ENCODE peak calls at places on chromosome 1, in nine cellular contexts. C is lower lobe of right lung; K is GM23338; N is cardiac muscle cell; F is uterus; U is HCT116; I is foreskin fibroblast; M is effector memory CD4-positive, alpha-beta T cell; X is fibroblast of villous mesenchyme. J is an unnamed sample.

GRCh38 chr1:157505481-157506272 is 46.6 kb downstream of the FCRL5 start:
- DNase-seq in F (no peak), K (peak), U (peak), C (no peak), N (peak), M (no peak), I (peak), X (peak), J (peak)

GRCh38 chr1:218636548-218636947 is 291.4 kb downstream of the TGFB2 start:
- DNase-seq in K (no peak), X (peak), N (peak), F (no peak), I (no peak), C (no peak), M (no peak), U (no peak), J (no peak)

GRCh38 chr1:197469620-197470210 is 201.7 kb downstream of the CRB1 start:
- DNase-seq in N (peak), U (no peak), X (no peak), M (no peak), C (no peak), K (peak), F (no peak), I (no peak), J (no peak)

GRCh38 chr1:221832151-221832550 is 90.3 kb upstream of the DUSP10 start:
- DNase-seq in F (no peak), C (no peak), X (no peak), N (no peak), K (no peak), I (no peak), M (no peak), U (no peak), J (no peak)

GRCh38 chr1:116276532-116276931 is 96.5 kb upstream of the ATP1A1 start:
- DNase-seq in U (no peak), X (no peak), C (no peak), I (no peak), K (no peak), N (no peak), M (no peak), F (no peak), J (no peak)

GRCh38 chr1:158864595-158864994 is 33.4 kb downstream of the MNDA start:
- DNase-seq in X (no peak), I (no peak), M (no peak), U (no peak), K (peak), N (no peak), F (no peak), C (no peak), J (no peak)

GRCh38 chr1:50265790-50266314 is 157.1 kb downstream of the ELAVL4 start:
- DNase-seq in X (peak), N (peak), K (no peak), M (no peak), U (no peak), F (peak), I (peak), C (no peak), J (no peak)

GRCh38 chr1:3717715-3718601 is 34.3 kb upstream of the CCDC27 start:
- DNase-seq in X (no peak), I (peak), U (no peak), M (no peak), K (peak), C (no peak), F (no peak), N (no peak), J (no peak)

GRCh38 chr1:231983266-231984193 is 356.9 kb downstream of the DISC1 start:
- DNase-seq in K (peak), U (no peak), C (no peak), F (no peak), X (no peak), M (no peak), I (no peak), N (no peak), J (no peak)

GRCh38 chr1:19273106-19273843 is 15.3 kb downstream of the AKR7A3 start:
- DNase-seq in I (no peak), M (no peak), F (no peak), U (no peak), X (no peak), K (no peak), C (no peak), N (no peak), J (no peak)

GRCh38 chr1:1069061-1069710 is 4.9 kb downstream of the RNF223 start:
- DNase-seq in U (peak), N (peak), K (peak), F (peak), M (peak), X (peak), C (peak), I (peak), J (peak)

GRCh38 chr1:96927125-96927524 is 205.5 kb downstream of the PTBP2 start:
- DNase-seq in F (no peak), I (peak), U (no peak), M (no peak), K (no peak), X (no peak), N (peak), C (no peak), J (no peak)

GRCh38 chr1:17527036-17527914 is 12.2 kb upstream of the ARHGEF10L start:
- DNase-seq in K (no peak), I (no peak), C (no peak), F (peak), U (no peak), M (no peak), N (peak), X (peak), J (no peak)

GRCh38 chr1:38784452-38785284 is 74.9 kb downstream of the RRAGC start:
- DNase-seq in N (no peak), U (no peak), M (no peak), C (no peak), F (no peak), I (no peak), X (no peak), K (no peak), J (no peak)

GRCh38 chr1:186497651-186498050 is 36.7 kb upstream of the PDC start:
- DNase-seq in I (no peak), F (no peak), M (no peak), N (no peak), X (no peak), U (no peak), C (no peak), K (no peak), J (no peak)

GRCh38 chr1:214503553-214503952 is 47.8 kb downstream of the PTPN14 start:
- DNase-seq in I (no peak), C (no peak), X (peak), K (no peak), M (no peak), U (no peak), F (no peak), N (peak), J (no peak)

GRCh38 chr1:43068911-43069310 is 103.2 kb downstream of the EBNA1BP2 start:
- DNase-seq in K (no peak), X (no peak), N (no peak), C (no peak), M (no peak), U (no peak), F (no peak), I (no peak), J (no peak)

GRCh38 chr1:37096523-37096922 is 62.2 kb upstream of the GRIK3 start:
- DNase-seq in C (no peak), N (no peak), M (no peak), K (peak), X (no peak), I (no peak), F (no peak), U (peak), J (peak)

GRCh38 chr1:206635983-206636354 is 633 bp downstream of the DYRK3 start:
- DNase-seq in X (no peak), N (no peak), M (no peak), C (no peak), U (no peak), I (peak), K (no peak), F (no peak), J (peak)

GRCh38 chr1:175376194-175376593 is 183.6 kb upstream of the KIAA0040 start:
- DNase-seq in M (no peak), C (no peak), K (peak), N (peak), I (no peak), X (peak), U (peak), F (no peak), J (peak)

GRCh38 chr1:171221665-171222591 is 26.4 kb upstream of the FMO1 start:
- DNase-seq in U (no peak), K (no peak), C (no peak), X (peak), M (no peak), F (no peak), I (peak), N (peak), J (no peak)

GRCh38 chr1:247451388-247452010 is 6.4 kb downstream of the OR2B11 start:
- DNase-seq in M (no peak), C (no peak), U (no peak), I (no peak), K (no peak), N (no peak), X (no peak), F (no peak), J (no peak)

GRCh38 chr1:230211436-230212145 is 144.6 kb downstream of the GALNT2 start:
- DNase-seq in I (no peak), X (no peak), K (no peak), U (no peak), M (no peak), N (no peak), C (no peak), F (no peak), J (no peak)

GRCh38 chr1:168257397-168257796 is 23.3 kb upstream of the TBX19 start:
- DNase-seq in U (no peak), I (no peak), F (no peak), X (no peak), K (no peak), N (no peak), M (no peak), C (no peak), J (no peak)

GRCh38 chr1:214859647-214860046 is 222.9 kb upstream of the KCNK2 start:
- DNase-seq in N (no peak), U (no peak), M (no peak), C (no peak), I (no peak), K (no peak), X (no peak), F (no peak), J (no peak)

GRCh38 chr1:20383631-20384030 is 93.0 kb downstream of the VWA5B1 start:
- DNase-seq in F (no peak), N (no peak), I (no peak), U (no peak), M (no peak), K (no peak), C (no peak), X (no peak), J (no peak)

GRCh38 chr1:115098979-115099692 is 9.8 kb upstream of the TSPAN2 start:
- DNase-seq in U (no peak), I (peak), F (peak), N (peak), X (peak), C (peak), M (peak), K (peak), J (peak)

GRCh38 chr1:21667348-21668231 is 1.6 kb downstream of the RAP1GAP start:
- DNase-seq in F (peak), N (no peak), U (no peak), X (no peak), I (no peak), K (no peak), M (no peak), C (no peak), J (no peak)

GRCh38 chr1:21669287-21670058 is at the start of gene RAP1GAP:
- DNase-seq in I (no peak), M (peak), U (no peak), K (peak), F (peak), C (peak), X (no peak), N (no peak), J (peak)

GRCh38 chr1:21666572-21667320 is 2.4 kb downstream of the RAP1GAP start:
- DNase-seq in C (no peak), M (no peak), N (no peak), F (peak), U (no peak), X (no peak), K (no peak), I (no peak), J (no peak)

GRCh38 chr1:21669033-21669286 is 197 bp downstream of the RAP1GAP start:
- DNase-seq in M (no peak), X (no peak), K (no peak), C (no peak), F (no peak), U (no peak), N (no peak), I (no peak), J (no peak)

DNA sequence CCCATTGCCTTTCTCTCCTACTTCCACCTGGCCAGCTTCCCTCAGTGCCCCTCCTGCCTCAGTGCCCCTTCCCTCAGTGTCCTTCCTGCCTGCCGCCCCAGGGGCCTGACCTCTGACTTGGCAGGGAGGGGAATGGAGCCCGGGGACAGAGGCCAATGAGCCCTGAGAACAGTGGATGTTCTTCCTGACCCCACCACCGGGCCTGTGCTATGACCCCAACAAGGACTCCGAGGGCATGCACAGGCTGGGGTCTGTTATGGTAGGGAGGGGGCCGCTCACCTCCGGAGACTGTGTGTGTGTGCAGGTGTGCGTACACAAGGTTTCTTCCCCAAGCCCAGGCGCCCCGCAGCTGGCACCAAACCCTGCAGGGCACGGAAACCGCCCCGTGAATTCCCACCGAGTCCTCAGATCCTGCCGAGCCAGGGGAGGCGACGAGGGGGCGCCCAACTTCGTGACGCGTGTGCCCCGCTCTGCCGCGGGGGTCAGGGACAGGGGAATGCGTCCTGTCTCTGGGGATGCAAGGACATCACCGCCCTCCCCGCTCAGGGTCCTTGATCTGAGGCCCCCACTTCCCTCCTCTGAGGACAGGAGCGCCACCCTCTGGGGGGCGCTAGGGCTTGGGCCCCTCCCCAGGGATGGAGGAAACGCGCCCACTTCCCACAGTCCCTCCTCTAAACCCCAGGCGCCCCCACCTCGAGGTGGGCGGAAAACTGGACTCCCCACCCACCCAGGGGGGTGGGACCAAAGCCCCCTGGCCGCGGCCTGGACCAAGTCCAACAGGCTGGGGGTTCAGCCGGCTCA is 725 bp downstream of the RAP1GAP start:
- DNase-seq in K (peak), U (no peak), X (no peak), I (no peak), N (no peak), M (no peak), F (no peak), C (no peak), J (no peak)
- H3K4me3 ChIP-seq in K (peak), U (no peak), X (peak), I (peak), N (peak), M (peak), F (no peak), C (peak), J (no peak)

GRCh38 chr1:209747580-209748262 is 8.1 kb upstream of the TRAF3IP3 start:
- DNase-seq in M (peak), K (peak), F (peak), N (peak), C (peak), U (peak), I (peak), X (peak), J (peak)
- H3K4me3 ChIP-seq in M (peak), K (peak), F (no peak), N (no peak), C (peak), U (no peak), I (no peak), X (peak), J (no peak)

DNA sequence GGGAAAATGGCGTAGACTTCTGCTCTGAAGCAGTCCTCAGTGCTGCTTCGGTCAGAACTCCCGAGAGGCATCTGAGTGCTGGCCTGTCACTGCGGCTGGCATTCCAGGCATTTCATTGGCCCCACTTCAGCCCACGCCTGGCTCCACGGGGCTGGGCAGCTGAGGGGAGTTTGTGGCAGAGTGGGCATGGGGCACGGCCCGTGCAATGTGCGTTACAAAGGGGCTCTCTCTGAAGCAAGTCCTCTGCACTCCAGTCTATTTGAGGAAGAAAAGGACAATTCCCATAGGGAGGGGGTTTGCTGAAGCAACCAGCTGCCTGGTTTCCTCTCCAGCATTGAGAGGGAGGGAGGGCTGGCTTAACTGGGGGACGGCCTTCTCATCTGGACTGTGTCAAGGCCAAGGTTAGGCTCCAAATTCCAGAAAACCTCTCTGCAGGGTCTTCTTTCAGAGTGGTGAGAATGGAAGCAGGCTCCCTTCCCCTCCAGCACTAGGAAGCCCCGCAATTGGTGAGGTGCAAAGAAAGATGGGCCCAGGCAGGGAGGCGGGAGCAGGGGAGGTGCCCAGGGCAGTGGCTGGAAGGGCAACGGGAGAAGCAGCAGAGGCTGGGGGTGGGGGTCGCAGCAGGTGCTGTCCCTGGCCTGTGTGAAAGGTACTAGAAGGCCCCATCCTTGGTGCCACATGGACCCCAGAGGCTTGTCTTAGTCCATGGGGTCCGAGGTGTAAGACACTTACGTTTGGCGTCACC is 21.1 kb upstream of the GPR157 start:
- DNase-seq in F (no peak), K (no peak), C (peak), U (no peak), N (no peak), X (no peak), I (no peak), M (no peak), J (no peak)
- H3K4me3 ChIP-seq in F (no peak), K (no peak), C (no peak), U (no peak), N (no peak), X (no peak), I (no peak), M (no peak), J (no peak)

DNA sequence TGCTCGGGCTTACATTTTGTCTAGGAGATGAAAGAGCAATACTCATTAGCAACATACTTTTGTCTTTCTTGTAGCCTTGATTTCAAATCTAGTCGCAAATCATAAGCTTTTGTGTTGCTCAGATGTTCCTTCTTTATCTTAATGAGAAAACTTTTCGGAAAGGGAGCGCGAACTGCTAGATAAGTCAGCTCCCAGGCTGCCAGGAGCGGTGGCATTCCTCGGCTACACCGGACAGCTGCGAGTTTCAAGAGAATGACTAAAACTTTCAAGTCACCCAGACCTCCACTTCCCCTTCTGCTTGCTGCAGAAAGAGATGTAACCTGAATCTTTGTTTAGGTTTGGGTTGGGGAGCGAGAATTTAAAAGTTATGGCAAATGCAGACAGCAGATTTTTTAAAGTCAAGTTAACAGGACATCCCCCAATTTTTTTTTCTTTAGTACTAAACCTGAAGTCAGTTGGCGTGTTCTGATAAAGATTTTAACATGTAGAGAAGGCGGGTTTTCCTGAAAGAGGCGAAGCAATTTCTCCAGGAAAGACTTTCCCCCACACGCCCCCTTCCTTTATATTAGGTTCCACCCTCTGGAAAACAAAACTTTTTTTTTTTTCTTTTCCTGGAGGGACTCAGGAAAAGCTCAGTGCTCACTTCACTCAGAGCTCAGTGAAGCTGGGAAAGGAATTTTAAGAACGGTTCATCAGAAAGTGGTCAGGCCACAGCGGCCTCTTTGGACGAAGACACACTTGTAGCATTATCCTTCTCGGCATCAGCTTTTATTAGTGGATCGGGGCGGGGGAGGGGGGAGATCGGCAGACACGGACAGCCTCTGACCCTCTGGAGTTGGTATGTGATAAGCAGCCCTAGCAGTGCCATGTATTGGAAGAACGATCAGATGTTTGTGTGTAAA is at the start of gene LHX8:
- DNase-seq in M (no peak), F (no peak), X (no peak), K (peak), U (no peak), N (no peak), I (no peak), C (no peak), J (peak)
- H3K4me3 ChIP-seq in M (no peak), F (peak), X (peak), K (peak), U (no peak), N (peak), I (peak), C (peak), J (no peak)

GRCh38 chr1:227560393-227560792 is 3.0 kb upstream of the ZNF678 start:
- DNase-seq in F (no peak), N (no peak), K (no peak), X (no peak), C (no peak), M (no peak), U (no peak), I (no peak), J (no peak)

GRCh38 chr1:227559926-227560325 is 3.4 kb upstream of the ZNF678 start:
- DNase-seq in N (peak), X (no peak), K (no peak), I (no peak), U (no peak), F (no peak), M (no peak), C (no peak), J (no peak)

GRCh38 chr1:227562037-227562436 is 1.3 kb upstream of the ZNF678 start:
- DNase-seq in U (no peak), K (no peak), F (no peak), M (no peak), C (no peak), I (no peak), N (no peak), X (no peak), J (no peak)

GRCh38 chr1:227561303-227561702 is 2.1 kb upstream of the ZNF678 start:
- DNase-seq in M (no peak), C (no peak), X (no peak), U (no peak), K (no peak), F (no peak), I (no peak), N (peak), J (no peak)

GRCh38 chr1:227560814-227561213 is 2.5 kb upstream of the ZNF678 start:
- DNase-seq in I (no peak), M (no peak), F (no peak), U (no peak), K (no peak), C (no peak), X (no peak), N (peak), J (no peak)
- H3K4me3 ChIP-seq in I (no peak), M (no peak), F (no peak), U (no peak), K (no peak), C (no peak), X (no peak), N (no peak), J (no peak)

GRCh38 chr1:109912873-109913272 is 2.2 kb downstream of the CSF1 start:
- DNase-seq in M (no peak), K (no peak), I (peak), C (no peak), U (no peak), X (peak), F (no peak), N (peak), J (no peak)
- H3K4me3 ChIP-seq in M (peak), K (no peak), I (peak), C (peak), U (no peak), X (peak), F (peak), N (no peak), J (no peak)